ENCODE peak calls at places on chromosomes 2 and 18, in seven cellular contexts. F is heart left ventricle, I is AG04449, S is psoas muscle, G is tibial artery, O is cardiac muscle cell, W is K562. N is an unnamed sample.

GRCh38 chr2:241803387-241804325 is 5.3 kb upstream of the NEU4 start:
- DNase-seq in O (peak), G (peak), W (no peak), F (peak), S (peak), I (no peak), N (peak)

GRCh38 chr2:143946436-143947385 is 573.2 kb downstream of the ZEB2 start:
- DNase-seq in G (no peak), F (no peak), S (no peak), I (peak), W (no peak), O (no peak), N (no peak)

GRCh38 chr2:105764059-105764458 is 19.3 kb downstream of the NCK2 start:
- DNase-seq in I (no peak), S (no peak), G (no peak), W (no peak), O (no peak), F (no peak), N (no peak)

GRCh38 chr2:8358179-8358578 is 323.7 kb upstream of the ID2 start:
- DNase-seq in F (no peak), O (no peak), W (no peak), I (no peak), S (no peak), G (no peak), N (no peak)

GRCh38 chr2:241775223-241776177 is 1.1 kb upstream of the GAL3ST2 start:
- DNase-seq in O (no peak), W (no peak), S (no peak), I (no peak), F (no peak), G (peak), N (peak)

GRCh38 chr2:194327196-194327888 is 1329.7 kb upstream of the SLC39A10 start:
- DNase-seq in F (no peak), O (no peak), S (no peak), I (no peak), G (no peak), W (no peak), N (peak)

GRCh38 chr2:130286983-130287655 is 55.6 kb upstream of the IMP4 start:
- DNase-seq in F (no peak), S (peak), I (no peak), W (no peak), O (no peak), G (no peak), N (peak)

GRCh38 chr18:2979871-2980606 is 32.9 kb downstream of the LPIN2 start:
- DNase-seq in W (no peak), G (peak), S (no peak), F (no peak), I (no peak), O (no peak), N (no peak)

GRCh38 chr2:203730866-203731265 is 24.4 kb downstream of the CD28 start:
- DNase-seq in O (no peak), W (no peak), I (no peak), G (no peak), S (no peak), F (no peak), N (no peak)

GRCh38 chr2:225207026-225207425 is 164.8 kb upstream of the DOCK10 start:
- DNase-seq in O (no peak), G (no peak), I (no peak), W (no peak), S (no peak), F (no peak), N (no peak)

GRCh38 chr2:47488870-47489584 is 86.1 kb downstream of the MSH2 start:
- DNase-seq in O (no peak), S (no peak), W (no peak), I (peak), G (no peak), F (no peak), N (no peak)

GRCh38 chr2:137700681-137701080 is 263.6 kb upstream of the HNMT start:
- DNase-seq in F (no peak), G (no peak), W (no peak), S (no peak), O (no peak), I (no peak), N (no peak)

GRCh38 chr2:134491796-134492441 is 226.9 kb downstream of the TMEM163 start:
- DNase-seq in F (no peak), W (no peak), O (peak), I (no peak), S (no peak), G (no peak), N (no peak)

GRCh38 chr2:24040511-24040910 is 6.7 kb downstream of the WDCP start:
- DNase-seq in F (no peak), O (no peak), I (no peak), W (no peak), S (no peak), G (no peak), N (no peak)

DNA sequence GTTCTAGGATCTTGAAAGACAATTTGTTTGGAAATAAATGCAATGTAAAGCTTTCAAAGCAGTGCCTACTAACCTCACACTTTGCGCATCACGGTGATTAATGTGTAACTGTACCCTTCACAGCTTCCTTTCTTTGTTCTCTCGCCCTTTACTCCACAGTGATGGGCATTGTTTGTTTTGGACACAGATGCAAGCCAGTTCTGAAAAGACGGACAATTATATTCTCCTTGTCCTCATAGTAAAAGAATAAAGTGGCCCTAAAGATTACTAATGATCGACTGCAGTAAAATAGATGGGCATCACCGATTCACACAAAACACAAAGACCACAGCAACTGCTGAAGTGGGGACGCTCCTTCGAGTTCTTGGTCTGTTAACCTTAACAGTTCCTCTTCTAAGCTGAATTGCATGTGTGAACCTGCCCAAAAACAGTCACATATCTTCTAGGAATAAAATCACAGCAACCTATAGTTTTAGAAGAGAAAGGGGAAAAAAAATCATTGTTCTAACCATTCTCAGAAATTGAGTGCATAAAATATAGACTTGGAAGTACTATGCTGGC is 7.7 kb downstream of the L3MBTL4 start:
- DNase-seq in F (no peak), W (no peak), G (no peak), S (no peak), I (no peak), O (no peak), N (no peak)
- TF ChIP-seq CTCF in F (no peak), W (no peak), G (no peak), S (no peak), I (no peak), O (no peak), N (no peak)

GRCh38 chr2:209463226-209463625 is 39.4 kb downstream of the MAP2 start:
- DNase-seq in W (no peak), I (no peak), F (no peak), G (no peak), S (no peak), O (peak), N (no peak)
- TF ChIP-seq CTCF in W (no peak), I (no peak), F (no peak), G (peak), S (no peak), O (peak), N (no peak)

GRCh38 chr2:95207111-95207961 is at the start of gene ZNF892:
- DNase-seq in I (no peak), W (peak), S (peak), O (peak), G (peak), F (peak), N (peak)
- TF ChIP-seq CTCF in I (peak), W (peak), S (peak), O (peak), G (peak), F (peak), N (no peak)

DNA sequence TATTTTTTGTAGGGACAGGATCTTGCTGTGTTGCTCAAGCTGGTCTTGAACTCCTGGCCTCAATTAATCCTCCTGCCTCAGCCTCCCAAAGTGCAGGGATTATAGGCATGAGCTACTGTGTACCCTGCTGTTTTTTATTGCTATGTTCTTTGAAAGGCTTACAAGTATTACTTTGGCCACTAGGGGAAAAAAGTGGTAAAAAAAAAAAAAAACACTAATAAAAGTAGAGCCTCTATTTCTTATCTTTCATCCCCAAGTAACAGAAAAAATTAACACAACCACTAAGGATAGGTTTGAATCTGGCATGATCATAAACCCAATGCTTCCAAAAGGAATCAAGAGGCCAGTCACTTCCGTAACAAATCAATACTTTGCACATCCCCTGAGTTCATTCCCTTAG is 11.6 kb downstream of the NOL10 start:
- DNase-seq in F (no peak), W (no peak), S (no peak), I (no peak), O (no peak), G (no peak), N (no peak)
- TF ChIP-seq CTCF in F (no peak), W (no peak), S (no peak), I (no peak), O (peak), G (peak), N (no peak)

GRCh38 chr2:190947711-190948251 is 66.2 kb downstream of the STAT1 start:
- DNase-seq in O (peak), G (no peak), S (no peak), I (no peak), W (no peak), F (no peak), N (no peak)
- TF ChIP-seq CTCF in O (peak), G (no peak), S (no peak), I (no peak), W (no peak), F (no peak), N (no peak)

DNA sequence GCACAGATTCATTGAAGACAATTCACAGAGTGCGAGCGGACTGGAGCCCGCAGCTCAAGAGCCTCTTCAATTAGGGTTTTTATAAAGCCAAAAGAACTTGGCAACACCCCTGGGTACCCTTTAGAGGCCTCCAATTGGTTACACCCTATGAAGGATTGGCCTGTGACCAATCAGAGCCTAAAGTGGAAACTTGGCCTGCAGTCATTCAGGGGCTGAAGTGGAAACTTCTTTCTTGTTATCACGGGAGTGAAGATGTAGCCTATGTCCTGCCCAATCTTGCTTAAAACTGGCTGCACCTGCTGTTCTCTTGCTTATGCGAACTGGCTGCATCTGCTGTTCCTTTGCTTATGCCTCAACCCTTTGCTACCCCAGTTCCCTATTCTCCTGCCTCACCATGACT is 1.8 kb upstream of the HJURP start:
- DNase-seq in I (no peak), O (no peak), W (no peak), F (no peak), S (no peak), G (no peak), N (no peak)
- TF ChIP-seq CTCF in I (no peak), O (no peak), W (no peak), F (no peak), S (no peak), G (no peak), N (no peak)

N was measured in left lung.